ENCODE peak calls at places on chromosomes 12 and 14, in four cellular contexts. Q, Z, N and F are unnamed samples.

GRCh38 chr14:55094630-55095157 is 34.4 kb upstream of the LGALS3 start:
- DNase-seq in Z (peak), N (no peak), Q (no peak), F (no peak)

GRCh38 chr12:54459355-54459754 is 14.0 kb downstream of the GTSF1 start:
- DNase-seq in Z (no peak), Q (no peak), N (no peak), F (no peak)

GRCh38 chr14:56487761-56488160 is 91.8 kb upstream of the TMEM260 start:
- DNase-seq in Q (no peak), Z (peak), N (peak), F (peak)

GRCh38 chr14:26081043-26081442 is 516.8 kb downstream of the NOVA1 start:
- DNase-seq in Q (no peak), Z (no peak), N (no peak), F (no peak)

GRCh38 chr14:92560106-92560865 is 46.7 kb downstream of the RIN3 start:
- DNase-seq in N (no peak), Z (no peak), Q (no peak), F (no peak)

GRCh38 chr12:98606367-98606985 is 13.0 kb downstream of the SLC25A3 start:
- DNase-seq in Z (no peak), Q (no peak), N (no peak), F (no peak)

GRCh38 chr12:95712269-95712668 is 78.3 kb downstream of the NTN4 start:
- DNase-seq in Q (no peak), Z (no peak), N (no peak), F (no peak)

GRCh38 chr12:115149685-115150378 is 465.9 kb upstream of the TBX3 start:
- DNase-seq in Z (peak), Q (no peak), N (peak), F (peak)

GRCh38 chr12:47078733-47079364 is 572 bp upstream of the PCED1B start:
- DNase-seq in Z (no peak), Q (no peak), N (no peak), F (no peak)

GRCh38 chr12:132413931-132414588 is 75.9 kb upstream of the FBRSL1 start:
- DNase-seq in Q (peak), N (no peak), Z (no peak), F (no peak)

GRCh38 chr14:68417007-68417659 is 375.7 kb downstream of the ZFP36L1 start:
- DNase-seq in Z (no peak), N (no peak), Q (no peak), F (no peak)

GRCh38 chr14:64569108-64570045 is 19.6 kb downstream of the PPP1R36 start:
- DNase-seq in N (peak), Z (peak), Q (no peak), F (no peak)

GRCh38 chr14:91693342-91693741 is 38.5 kb downstream of the CATSPERB start:
- DNase-seq in Q (no peak), Z (peak), N (no peak), F (no peak)

GRCh38 chr12:12823308-12823707 is 10.2 kb downstream of the DDX47 start:
- DNase-seq in Q (no peak), Z (no peak), N (no peak), F (no peak)

GRCh38 chr12:79053394-79053793 is 188.8 kb downstream of the SYT1 start:
- DNase-seq in Q (no peak), Z (no peak), N (no peak), F (no peak)

GRCh38 chr12:59403259-59403932 is 192.4 kb upstream of the SLC16A7 start:
- DNase-seq in N (peak), Z (peak), Q (peak), F (no peak)

GRCh38 chr14:64983439-64984310 is 3.0 kb upstream of the FNTB start:
- DNase-seq in Z (no peak), Q (no peak), N (peak), F (peak)

GRCh38 chr12:92898755-92899154 is 30.3 kb downstream of the EEA1 start:
- DNase-seq in Z (peak), Q (no peak), N (no peak), F (no peak)

GRCh38 chr14:54177009-54177408 is 219.8 kb upstream of the CDKN3 start:
- DNase-seq in Z (no peak), Q (no peak), N (no peak), F (no peak)

GRCh38 chr12:19546027-19546426 is 106.7 kb downstream of the AEBP2 start:
- DNase-seq in Q (no peak), N (no peak), Z (peak), F (no peak)

GRCh38 chr12:109513977-109514376 is 36.5 kb downstream of the UBE3B start:
- DNase-seq in N (no peak), Z (no peak), Q (no peak), F (no peak)

GRCh38 chr12:15625075-15625474 is 164.1 kb downstream of the EPS8 start:
- DNase-seq in Z (no peak), N (no peak), Q (no peak), F (no peak)

GRCh38 chr12:54337280-54337842 is 12.4 kb downstream of the COPZ1 start:
- DNase-seq in N (no peak), Z (no peak), Q (no peak), F (no peak)

GRCh38 chr12:106682594-106683234 is 91.8 kb upstream of the RIC8B start:
- DNase-seq in Q (no peak), N (no peak), Z (no peak), F (no peak)

GRCh38 chr14:105185973-105186372 is 4.9 kb upstream of the NUDT14 start:
- DNase-seq in N (no peak), Q (no peak), Z (no peak), F (no peak)

GRCh38 chr12:57759360-57759980 is 4.6 kb downstream of the MARCHF9 start:
- DNase-seq in N (no peak), Z (no peak), Q (no peak), F (no peak)

GRCh38 chr14:95021588-95021987 is 135.7 kb downstream of the DICER1 start:
- DNase-seq in N (no peak), Z (no peak), Q (no peak), F (no peak)

GRCh38 chr12:100611031-100611430 is 37.5 kb downstream of the GAS2L3 start:
- DNase-seq in Z (no peak), Q (no peak), N (no peak), F (no peak)

GRCh38 chr12:62861586-62861985 is 73.4 kb downstream of the PPM1H start:
- DNase-seq in N (no peak), Q (no peak), Z (no peak), F (no peak)

GRCh38 chr14:65019944-65020566 is 33.4 kb downstream of the FNTB start:
- DNase-seq in N (peak), Z (peak), Q (peak), F (peak)

GRCh38 chr12:131264625-131265024 is 310.9 kb downstream of the ADGRD1 start:
- DNase-seq in Z (no peak), N (no peak), Q (no peak), F (no peak)